ENCODE peak calls at places on chromosome 3, in ten cellular contexts. T, E, A, U, K, P, F, R, V and Y are unnamed samples.

GRCh38 chr3:8503871-8504610 is 2.4 kb downstream of the LMCD1 start:
- DNase-seq in U (no peak), R (no peak), A (no peak), P (no peak), K (peak), F (no peak), V (no peak), E (no peak), T (peak), Y (peak)

GRCh38 chr3:108907194-108907593 is 46.5 kb downstream of the GUCA1C start:
- DNase-seq in V (peak), K (no peak), T (no peak), A (no peak), F (no peak), R (no peak), E (no peak), P (peak), U (no peak), Y (no peak)

GRCh38 chr3:4596596-4596995 is 103.4 kb downstream of the ITPR1 start:
- DNase-seq in K (no peak), E (no peak), V (no peak), T (no peak), U (no peak), F (no peak), R (no peak), P (no peak), A (no peak), Y (no peak)

GRCh38 chr3:35946121-35946856 is 307.0 kb downstream of the ARPP21 start:
- DNase-seq in V (no peak), U (peak), K (peak), P (peak), A (no peak), F (no peak), R (no peak), E (no peak), T (no peak), Y (no peak)

GRCh38 chr3:187942658-187943241 is 197.5 kb upstream of the BCL6 start:
- DNase-seq in U (no peak), R (no peak), A (no peak), T (no peak), F (no peak), E (no peak), K (no peak), P (no peak), V (no peak), Y (no peak)

GRCh38 chr3:106824856-106825255 is 552.4 kb upstream of the CCDC54 start:
- DNase-seq in U (peak), A (no peak), R (peak), K (peak), E (no peak), F (no peak), P (peak), V (peak), T (no peak), Y (no peak)

GRCh38 chr3:36763850-36764703 is at the start of gene DCLK3:
- DNase-seq in P (no peak), F (no peak), A (peak), R (no peak), E (peak), K (no peak), U (no peak), V (no peak), T (no peak), Y (no peak)

GRCh38 chr3:54572197-54572895 is 355.5 kb downstream of the LRTM1 start:
- DNase-seq in T (no peak), R (no peak), U (peak), F (no peak), V (peak), K (no peak), P (no peak), E (no peak), A (no peak), Y (no peak)

GRCh38 chr3:65493938-65494337 is 544.8 kb downstream of the MAGI1 start:
- DNase-seq in A (no peak), P (no peak), E (no peak), U (no peak), F (no peak), K (no peak), T (no peak), R (no peak), V (no peak), Y (no peak)

GRCh38 chr3:64740232-64740631 is 52.4 kb upstream of the ADAMTS9 start:
- DNase-seq in T (no peak), F (no peak), V (peak), R (no peak), K (peak), E (no peak), P (peak), U (peak), A (no peak), Y (no peak)

GRCh38 chr3:112582242-112582874 is 20.5 kb downstream of the SLC35A5 start:
- DNase-seq in K (peak), V (peak), R (peak), A (no peak), U (peak), T (peak), F (no peak), P (peak), E (no peak), Y (no peak)

GRCh38 chr3:127748754-127749327 is 73.5 kb downstream of the MGLL start:
- DNase-seq in R (no peak), K (no peak), V (no peak), U (no peak), F (no peak), A (no peak), E (no peak), T (no peak), P (no peak), Y (no peak)

GRCh38 chr3:5428607-5429516 is 241.4 kb downstream of the EDEM1 start:
- DNase-seq in P (no peak), U (no peak), T (peak), E (no peak), A (no peak), K (no peak), V (peak), F (no peak), R (no peak), Y (no peak)

GRCh38 chr3:134694946-134695543 is 44.2 kb upstream of the KY start:
- DNase-seq in A (no peak), U (no peak), V (no peak), P (no peak), R (no peak), K (no peak), T (no peak), E (no peak), F (no peak), Y (no peak)

GRCh38 chr3:179299999-179300613 is 22.7 kb upstream of the ZNF639 start:
- DNase-seq in K (no peak), E (no peak), A (no peak), P (no peak), U (no peak), V (no peak), F (no peak), T (no peak), R (no peak), Y (no peak)

GRCh38 chr3:166527325-166527724 is 690.1 kb upstream of the BCHE start:
- DNase-seq in T (no peak), E (no peak), P (peak), A (no peak), R (no peak), V (peak), K (no peak), F (no peak), U (peak), Y (no peak)

GRCh38 chr3:16335364-16335763 is 70.4 kb downstream of the OXNAD1 start:
- DNase-seq in A (no peak), T (no peak), K (no peak), P (no peak), F (no peak), R (no peak), E (no peak), U (no peak), V (no peak), Y (no peak)

GRCh38 chr3:140251678-140252077 is 316.7 kb downstream of the CLSTN2 start:
- DNase-seq in E (no peak), P (no peak), U (no peak), V (no peak), T (no peak), R (no peak), K (no peak), F (no peak), A (no peak), Y (no peak)

GRCh38 chr3:185268194-185268809 is 14.5 kb upstream of the EHHADH start:
- DNase-seq in P (no peak), E (no peak), A (no peak), V (no peak), F (no peak), U (no peak), T (no peak), K (no peak), R (no peak), Y (no peak)

GRCh38 chr3:37993067-37993809 is 2.7 kb downstream of the VILL start:
- DNase-seq in P (no peak), F (no peak), E (no peak), V (no peak), A (no peak), T (no peak), R (no peak), K (no peak), U (no peak), Y (no peak)

GRCh38 chr3:60316121-60316783 is 935.0 kb downstream of the FHIT start:
- DNase-seq in U (peak), F (no peak), K (no peak), T (no peak), P (peak), R (peak), V (peak), A (no peak), E (no peak), Y (no peak)

GRCh38 chr3:128727996-128728395 is 2.0 kb downstream of the RAB7A start:
- DNase-seq in V (peak), A (no peak), R (no peak), K (no peak), F (no peak), P (no peak), E (no peak), U (no peak), T (no peak), Y (no peak)

GRCh38 chr3:148631124-148631903 is 66.4 kb upstream of the AGTR1 start:
- DNase-seq in F (no peak), R (no peak), V (no peak), U (peak), E (no peak), K (peak), P (no peak), A (no peak), T (no peak), Y (no peak)
- TF ChIP-seq CTCF in F (peak), R (peak), V (peak), U (peak), E (peak), K (peak), P (peak), A (no peak), T (no peak), Y (no peak)

GRCh38 chr3:170897978-170898377 is 10.5 kb downstream of the EIF5A2 start:
- DNase-seq in U (no peak), R (no peak), A (no peak), K (no peak), F (no peak), T (no peak), E (no peak), V (no peak), P (no peak), Y (no peak)
- TF ChIP-seq CTCF in U (no peak), R (no peak), A (no peak), K (no peak), F (no peak), T (no peak), E (no peak), V (no peak), P (no peak), Y (no peak)

DNA sequence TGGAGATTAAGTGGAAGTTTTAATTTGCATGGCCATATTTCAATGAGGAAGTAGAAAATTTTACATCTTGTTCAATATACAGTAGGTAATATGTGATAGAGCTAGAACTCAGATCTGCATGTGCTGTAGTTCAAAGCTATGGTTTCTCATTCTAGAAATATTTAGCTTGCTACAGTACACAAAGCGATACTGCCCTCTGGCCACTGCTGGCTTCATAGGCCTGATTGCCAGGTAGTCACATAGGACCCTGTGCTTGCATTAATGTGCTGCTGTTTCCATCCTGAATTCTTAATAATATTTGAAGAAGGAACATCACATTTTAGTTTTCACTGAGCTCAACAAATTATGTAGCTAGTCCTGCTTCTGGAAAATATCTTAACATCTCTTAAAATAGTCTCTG is 87.0 kb downstream of the PLSCR2 start:
- DNase-seq in P (peak), R (no peak), E (no peak), U (peak), T (no peak), V (no peak), K (peak), A (no peak), F (no peak), Y (no peak)
- TF ChIP-seq CTCF in P (peak), R (peak), E (peak), U (peak), T (no peak), V (no peak), K (peak), A (no peak), F (no peak), Y (no peak)

DNA sequence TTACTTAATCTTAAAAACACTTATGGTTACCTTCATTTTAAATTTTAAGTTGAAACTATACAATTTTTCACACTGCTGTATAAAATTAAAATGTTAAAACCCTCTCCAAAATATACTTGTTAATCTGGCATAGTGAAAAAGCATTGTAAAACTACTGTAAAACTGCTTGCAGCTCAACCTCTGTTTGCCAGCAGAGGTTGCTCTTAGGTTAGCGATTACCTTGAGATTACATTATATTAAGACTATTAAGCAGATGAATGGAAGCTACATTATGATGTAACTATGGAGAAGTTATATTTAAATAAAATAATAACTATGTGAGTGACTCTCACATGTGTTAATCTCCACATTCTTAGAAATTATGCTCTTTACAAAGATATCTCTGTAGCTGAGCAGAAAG is 143.6 kb upstream of the SLITRK3 start:
- DNase-seq in T (no peak), A (no peak), V (no peak), R (no peak), F (no peak), K (no peak), U (peak), E (no peak), P (peak), Y (no peak)
- TF ChIP-seq CTCF in T (no peak), A (no peak), V (peak), R (peak), F (no peak), K (no peak), U (peak), E (peak), P (no peak), Y (no peak)

DNA sequence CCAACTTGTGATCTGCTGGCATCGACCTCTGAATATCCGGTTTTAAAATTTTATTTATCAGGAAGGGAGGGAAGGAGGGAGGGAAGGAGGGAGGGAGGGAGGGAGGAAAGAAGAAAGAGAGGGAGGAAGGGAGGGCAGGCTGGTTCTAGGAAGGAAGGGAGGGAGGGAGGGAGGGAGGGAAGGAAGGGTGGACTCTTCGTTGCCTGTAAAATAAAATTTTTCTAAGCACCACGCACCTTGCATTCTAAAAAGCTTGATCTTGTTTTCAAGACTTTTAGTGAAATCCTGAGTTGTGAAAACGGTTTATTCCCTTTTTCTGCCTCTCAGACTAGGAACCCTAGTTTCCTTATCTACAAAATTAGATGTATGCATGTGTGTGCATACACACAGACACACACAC is 101.7 kb upstream of the RAP2B start:
- DNase-seq in E (no peak), V (no peak), K (no peak), T (no peak), R (no peak), P (no peak), A (no peak), F (no peak), U (no peak), Y (no peak)
- TF ChIP-seq CTCF in E (no peak), V (no peak), K (no peak), T (no peak), R (no peak), P (no peak), A (no peak), F (no peak), U (no peak), Y (no peak)

DNA sequence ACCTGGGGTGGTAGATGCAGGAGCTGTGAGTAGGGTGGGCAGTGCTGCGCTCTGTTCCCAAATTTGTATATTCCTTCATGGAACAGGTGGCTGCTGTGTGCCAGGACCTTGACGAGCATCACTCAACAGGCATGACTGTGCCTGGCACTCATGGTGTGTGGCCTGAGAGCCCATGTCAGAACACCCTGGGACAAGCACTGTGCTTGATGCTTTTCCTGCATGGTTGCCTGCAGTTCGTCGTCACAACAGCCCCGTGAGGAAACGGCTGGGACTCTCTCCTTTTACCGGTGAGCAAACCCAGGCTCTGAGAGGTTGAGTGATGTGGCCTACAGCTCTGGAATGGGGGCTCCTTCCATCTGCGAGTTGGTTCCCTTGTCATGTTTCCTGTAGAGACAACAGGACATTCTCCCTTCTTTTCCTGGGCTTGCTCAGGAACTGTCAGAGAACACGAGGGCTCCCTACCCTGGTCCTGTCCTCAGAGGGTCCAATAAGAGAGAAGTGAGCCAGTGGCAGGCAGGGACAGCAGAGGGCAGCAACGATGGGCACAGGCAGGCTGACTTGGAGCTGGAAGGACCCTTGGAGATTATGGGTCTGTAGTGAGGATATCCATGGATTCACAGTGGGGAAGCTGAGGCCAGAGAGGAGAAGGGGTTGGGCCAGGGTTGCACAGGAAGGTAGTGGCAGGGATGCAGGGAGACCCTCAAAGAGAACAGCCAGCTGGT is 37.4 kb downstream of the PRKCD start:
- DNase-seq in E (no peak), A (no peak), U (no peak), P (no peak), F (no peak), K (no peak), T (no peak), R (no peak), V (no peak), Y (no peak)
- TF ChIP-seq CTCF in E (peak), A (peak), U (peak), P (no peak), F (no peak), K (peak), T (no peak), R (no peak), V (no peak), Y (no peak)

DNA sequence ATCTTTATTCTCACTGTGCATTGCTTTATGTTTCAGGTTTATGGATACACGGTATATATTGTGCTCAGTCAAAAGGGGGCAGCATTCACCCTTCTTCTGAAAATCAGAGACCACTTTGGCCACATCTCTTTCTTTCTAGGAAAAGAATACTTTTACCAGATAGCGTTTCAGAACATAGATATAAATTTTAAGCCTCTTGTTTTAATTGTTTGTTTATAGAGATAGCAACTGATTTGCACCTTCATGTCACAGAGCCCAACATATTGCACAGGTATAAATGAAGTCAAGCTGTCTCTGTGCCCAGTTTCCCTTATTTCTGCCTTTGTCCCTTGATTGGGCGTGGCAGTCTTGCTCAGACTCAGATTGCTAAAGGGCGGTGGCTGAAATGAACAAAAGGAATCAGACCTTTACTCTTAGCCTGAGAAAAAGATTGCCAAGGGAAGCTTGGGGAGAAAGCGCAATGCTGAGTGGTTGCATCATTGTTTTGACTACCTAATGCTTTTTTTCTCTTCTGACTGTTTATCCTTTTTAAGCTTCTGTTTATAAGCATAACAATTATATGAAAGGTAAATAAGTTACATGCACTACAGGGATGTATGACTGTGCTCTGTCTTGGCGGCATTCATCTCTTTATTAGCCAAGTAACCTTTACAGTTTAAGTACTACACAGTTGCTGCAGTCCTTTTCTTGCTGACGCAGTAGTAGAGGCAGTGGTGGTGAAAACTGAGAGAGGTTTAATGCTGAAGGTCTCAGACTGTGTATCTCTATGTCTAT is 70.8 kb upstream of the ZBTB20 start:
- DNase-seq in F (no peak), P (peak), K (peak), V (peak), E (no peak), U (peak), T (no peak), A (no peak), R (peak), Y (no peak)
- TF ChIP-seq CTCF in F (peak), P (peak), K (peak), V (peak), E (peak), U (peak), T (peak), A (peak), R (peak), Y (no peak)